ENCODE peak calls at places on chromosomes 3 and 15, in seven cellular contexts. Z, B, M, T, Y, K and X are unnamed samples.

GRCh38 chr15:40291088-40291574 is 8.3 kb upstream of the ANKRD63 start:
- DNase-seq in Y (no peak), K (no peak), M (peak; percentile 71), Z (peak; percentile 68), T (no peak), B (no peak), X (peak; percentile 48)

GRCh38 chr3:60107275-60107674 is 1057.5 kb upstream of the CFAP20DC start:
- DNase-seq in Y (no peak), Z (no peak), K (no peak), B (no peak), M (no peak), T (no peak), X (no peak)

GRCh38 chr15:92527197-92527596 is 128.4 kb downstream of the FAM174B start:
- DNase-seq in Y (no peak), M (no peak), K (no peak), Z (peak; percentile 9), T (no peak), B (no peak), X (peak; percentile 24)

GRCh38 chr3:122183893-122184590 is 574 bp downstream of the CASR start:
- DNase-seq in Y (no peak), T (no peak), K (no peak), B (no peak), Z (no peak), M (no peak), X (no peak)

GRCh38 chr3:192611411-192611810 is 115.9 kb downstream of the FGF12 start:
- DNase-seq in B (no peak), T (no peak), M (no peak), Z (no peak), Y (no peak), K (no peak), X (no peak)

GRCh38 chr15:58966698-58967097 is 20.8 kb upstream of the RNF111 start:
- DNase-seq in T (no peak), Z (no peak), M (no peak), Y (no peak), K (no peak), B (no peak), X (peak; percentile 18)

GRCh38 chr3:126034481-126035361 is 49.2 kb downstream of the SLC41A3 start:
- DNase-seq in B (no peak), K (peak; percentile 26), M (peak; percentile 2), T (peak; percentile 83), Y (peak; percentile 49), Z (no peak), X (no peak)

GRCh38 chr3:196163687-196164493 is 47.3 kb downstream of the ZDHHC19 start:
- DNase-seq in Z (peak; percentile 51), T (no peak), Y (no peak), B (peak; percentile 90), K (no peak), M (no peak), X (no peak)

GRCh38 chr15:90749754-90750153 is 32.6 kb downstream of the BLM start:
- DNase-seq in K (no peak), M (no peak), B (no peak), Z (no peak), T (no peak), Y (no peak), X (no peak)

GRCh38 chr15:48800811-48801460 is 9.9 kb downstream of the CEP152 start:
- DNase-seq in T (no peak), B (peak; percentile 9), K (no peak), M (no peak), Y (no peak), Z (no peak), X (peak; percentile 50)

GRCh38 chr3:45798034-45798433 is 1.7 kb upstream of the SLC6A20 start:
- DNase-seq in M (no peak), T (no peak), B (no peak), Z (no peak), Y (no peak), K (no peak), X (no peak)

GRCh38 chr3:178086419-178086818 is 449.8 kb upstream of the KCNMB2 start:
- DNase-seq in T (no peak), Y (no peak), K (no peak), Z (no peak), M (no peak), B (no peak), X (no peak)

GRCh38 chr3:194270627-194271458 is 80.3 kb downstream of the CPN2 start:
- DNase-seq in Z (peak; percentile 68), Y (peak; percentile 92), T (peak; percentile 96), B (no peak), K (no peak), M (peak; percentile 63), X (peak; percentile 54)

DNA sequence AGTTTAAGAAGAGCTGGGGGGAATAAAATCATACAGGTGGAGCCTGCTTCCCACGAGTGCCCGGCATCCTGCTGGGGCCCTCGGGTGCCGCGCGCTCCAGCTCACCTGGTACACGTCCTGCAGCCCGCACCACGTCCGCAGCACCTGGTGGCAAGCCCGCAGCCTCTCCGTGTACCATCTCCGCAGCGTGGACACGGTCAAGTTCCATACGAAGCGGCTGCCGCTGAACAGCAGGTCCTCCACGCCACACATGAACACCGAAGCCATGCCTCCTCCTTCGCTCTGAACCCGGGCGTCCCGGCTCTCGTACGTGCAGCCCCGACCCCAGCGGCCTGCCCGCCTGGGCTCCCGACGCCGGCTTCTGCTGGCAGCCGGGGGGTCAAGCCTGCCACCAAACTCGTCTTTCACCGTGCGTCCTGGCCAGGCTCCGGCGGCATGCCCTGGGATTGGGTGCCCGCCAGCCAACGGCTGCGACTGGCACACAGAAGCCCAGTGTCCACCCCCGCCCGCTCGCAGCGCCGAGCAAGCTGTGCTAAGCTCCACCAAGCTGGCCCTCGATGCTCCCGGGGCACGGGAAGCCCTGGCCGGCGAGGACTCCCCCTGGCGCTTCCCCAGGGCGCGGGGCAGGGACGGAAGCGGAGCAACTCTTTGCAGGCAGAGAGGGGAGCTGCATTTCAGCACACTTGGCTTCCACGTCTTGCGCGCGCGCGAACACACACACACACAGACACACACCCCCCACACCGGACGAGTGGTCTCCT is at the start of gene FRMD4B:
- DNase-seq in B (peak; percentile 58), Z (peak; percentile 65), T (no peak), M (peak; percentile 52), Y (peak; percentile 80), K (no peak), X (peak; percentile 13)
- TF ChIP-seq CTCF in B (no peak), Z (no peak), T (peak; percentile 17), M (no peak), Y (no peak), K (peak; percentile 22), X (no peak)

GRCh38 chr3:73622135-73622534 is 2.6 kb downstream of the PDZRN3 start:
- DNase-seq in B (no peak), M (peak; percentile 49), Z (peak; percentile 46), K (no peak), Y (no peak), T (no peak), X (peak; percentile 63)
- H3K4me3 ChIP-seq in B (no peak overlapping the region), M (peak overlapping the region; percentile 44), Z (peak overlapping the region; percentile 72), K (no peak overlapping the region), Y (peak overlapping the region; percentile 62), T (peak overlapping the region; percentile 96), X (peak overlapping the region; percentile 96)

DNA sequence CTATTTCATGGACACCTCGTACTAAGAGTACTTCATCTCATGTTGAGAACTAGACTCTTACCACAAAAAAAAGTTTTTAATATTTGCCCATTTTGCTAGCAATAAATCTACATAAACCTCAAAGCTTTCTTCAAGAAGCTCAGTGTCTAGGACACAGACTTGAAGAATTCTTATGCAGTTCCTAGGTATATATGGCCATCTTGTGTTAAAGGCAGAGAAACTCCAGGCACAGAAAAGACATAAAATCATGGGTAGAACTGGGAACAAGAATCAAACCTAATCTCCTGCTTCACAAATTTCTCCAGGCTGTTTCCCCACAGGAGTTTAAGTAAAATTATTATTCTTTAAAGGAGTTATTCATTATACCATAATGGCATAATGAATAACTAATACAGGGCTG is 4.4 kb downstream of the MBD4 start:
- DNase-seq in B (no peak), Y (no peak), K (no peak), Z (no peak), M (no peak), T (no peak), X (no peak)
- TF ChIP-seq CTCF in B (no peak), Y (no peak), K (no peak), Z (no peak), M (no peak), T (no peak), X (no peak)

GRCh38 chr15:74429784-74430141 is 4.0 kb downstream of the SEMA7A start:
- DNase-seq in K (no peak), M (no peak), Z (no peak), B (no peak), T (no peak), Y (no peak), X (no peak)

GRCh38 chr15:74431645-74432044 is 2.1 kb downstream of the SEMA7A start:
- DNase-seq in B (no peak), Z (no peak), T (no peak), M (no peak), Y (no peak), K (no peak), X (no peak)

GRCh38 chr15:74430510-74430951 is 3.2 kb downstream of the SEMA7A start:
- DNase-seq in Y (no peak), B (no peak), K (no peak), T (no peak), Z (no peak), M (no peak), X (no peak)

GRCh38 chr15:74432271-74432967 is 1.3 kb downstream of the SEMA7A start:
- DNase-seq in T (no peak), B (no peak), K (no peak), M (no peak), Z (no peak), Y (no peak), X (no peak)

DNA sequence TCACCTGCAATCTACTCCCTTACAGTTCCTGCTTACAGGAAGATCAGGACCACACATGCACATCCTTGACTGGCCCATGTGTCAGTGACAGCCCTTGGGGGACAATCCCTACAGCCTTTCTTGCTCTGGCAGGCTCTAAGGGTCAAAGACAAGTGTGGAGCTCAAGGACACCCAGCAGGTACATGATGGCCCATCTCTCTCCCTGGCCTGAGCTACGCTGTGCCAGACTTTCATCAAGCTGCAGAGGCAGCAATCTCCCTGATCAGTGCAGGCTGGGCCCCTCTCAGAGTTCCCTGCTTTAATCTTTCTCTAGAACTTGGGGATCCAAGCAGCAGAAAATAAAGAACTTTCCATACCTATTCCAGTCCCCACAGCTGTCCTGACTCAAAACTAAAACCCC is 2.6 kb downstream of the SEMA7A start:
- DNase-seq in M (no peak), K (no peak), B (no peak), T (no peak), Z (no peak), Y (no peak), X (no peak)
- H3K4me3 ChIP-seq in M (no peak overlapping the region), K (peak overlapping the region; percentile 77), B (no peak overlapping the region), T (no peak overlapping the region), Z (no peak overlapping the region), Y (no peak overlapping the region), X (peak overlapping the region; percentile 77)

GRCh38 chr15:36844453-36845094 is 255.8 kb downstream of the MEIS2 start:
- DNase-seq in B (no peak), T (no peak), M (no peak), K (no peak), Y (no peak), Z (no peak), X (peak; percentile 41)
- TF ChIP-seq CTCF in B (no peak), T (no peak), M (no peak), K (no peak), Y (no peak), Z (no peak), X (peak; percentile 17)